ENCODE peak calls at places on chromosome 18, in ten cellular contexts. F is pancreas, N is HFFc6, T is dorsolateral prefrontal cortex, Z is AG09309, X is GM13977, P is kidney epithelial cell, Q is cardiac muscle cell, U is IMR-90, E is progenitor cell of endocrine pancreas. W is an unnamed sample.

GRCh38 chr18:55838841-55839240 is 250.8 kb upstream of the TCF4 start:
- DNase-seq in F (no peak), N (peak), T (no peak), Z (no peak), X (no peak), P (no peak), Q (no peak), U (peak), E (no peak), W (no peak)

GRCh38 chr18:21134895-21135294 is 23.3 kb upstream of the ROCK1 start:
- DNase-seq in F (no peak), N (peak), T (no peak), Z (no peak), X (peak), P (no peak), Q (no peak), U (peak), E (no peak), W (no peak)

GRCh38 chr18:75635096-75635495 is 207.6 kb upstream of the SMIM21 start:
- DNase-seq in F (no peak), N (no peak), T (no peak), Z (no peak), X (no peak), P (no peak), Q (no peak), U (no peak), E (no peak), W (no peak)

GRCh38 chr18:48352051-48352755 is 57.0 kb downstream of the ZBTB7C start:
- DNase-seq in F (no peak), N (no peak), T (no peak), Z (no peak), X (no peak), P (no peak), Q (no peak), U (no peak), E (no peak), W (no peak)

GRCh38 chr18:13284330-13285027 is 65.9 kb downstream of the LDLRAD4 start:
- DNase-seq in F (no peak), N (no peak), T (no peak), Z (no peak), X (no peak), P (no peak), Q (no peak), U (no peak), E (no peak), W (no peak)

GRCh38 chr18:31482051-31482450 is 15.9 kb upstream of the DSG2 start:
- DNase-seq in F (no peak), N (no peak), T (no peak), Z (no peak), X (no peak), P (no peak), Q (no peak), U (no peak), E (no peak), W (no peak)

GRCh38 chr18:56715121-56715520 is 64.0 kb downstream of the WDR7 start:
- DNase-seq in F (no peak), N (no peak), T (no peak), Z (no peak), X (no peak), P (no peak), Q (no peak), U (no peak), E (no peak), W (no peak)

GRCh38 chr18:49274188-49274714 is 186.2 kb downstream of the DYM start:
- DNase-seq in F (no peak), N (no peak), T (no peak), Z (no peak), X (no peak), P (no peak), Q (no peak), U (peak), E (no peak), W (no peak)

GRCh38 chr18:12656671-12657047 is 1.2 kb downstream of the SPIRE1 start:
- DNase-seq in F (no peak), N (no peak), T (no peak), Z (no peak), X (no peak), P (no peak), Q (no peak), U (peak), E (no peak), W (no peak)

GRCh38 chr18:45339819-45340550 is 275.3 kb upstream of the SLC14A2 start:
- DNase-seq in F (no peak), N (no peak), T (no peak), Z (no peak), X (no peak), P (no peak), Q (no peak), U (no peak), E (no peak), W (no peak)

GRCh38 chr18:23824704-23825103 is 135.5 kb downstream of the LAMA3 start:
- DNase-seq in F (no peak), N (peak), T (no peak), Z (no peak), X (no peak), P (no peak), Q (no peak), U (peak), E (no peak), W (no peak)

GRCh38 chr18:56873441-56874140 is 222.4 kb downstream of the WDR7 start:
- DNase-seq in F (no peak), N (no peak), T (no peak), Z (no peak), X (no peak), P (peak), Q (peak), U (no peak), E (no peak), W (no peak)

GRCh38 chr18:41075212-41075611 is 879.8 kb upstream of the PIK3C3 start:
- DNase-seq in F (no peak), N (peak), T (no peak), Z (no peak), X (no peak), P (peak), Q (no peak), U (peak), E (no peak), W (no peak)

GRCh38 chr18:10524507-10525425 is 1.1 kb upstream of the NAPG start:
- DNase-seq in F (no peak), N (no peak), T (no peak), Z (peak), X (no peak), P (peak), Q (no peak), U (peak), E (no peak), W (no peak)

GRCh38 chr18:46676162-46676830 is 19.3 kb upstream of the LOXHD1 start:
- DNase-seq in F (no peak), N (no peak), T (no peak), Z (no peak), X (no peak), P (peak), Q (no peak), U (no peak), E (no peak), W (no peak)

GRCh38 chr18:46167971-46168370 is 63.8 kb downstream of the HAUS1 start:
- DNase-seq in F (no peak), N (no peak), T (no peak), Z (no peak), X (peak), P (no peak), Q (no peak), U (no peak), E (no peak), W (no peak)

DNA sequence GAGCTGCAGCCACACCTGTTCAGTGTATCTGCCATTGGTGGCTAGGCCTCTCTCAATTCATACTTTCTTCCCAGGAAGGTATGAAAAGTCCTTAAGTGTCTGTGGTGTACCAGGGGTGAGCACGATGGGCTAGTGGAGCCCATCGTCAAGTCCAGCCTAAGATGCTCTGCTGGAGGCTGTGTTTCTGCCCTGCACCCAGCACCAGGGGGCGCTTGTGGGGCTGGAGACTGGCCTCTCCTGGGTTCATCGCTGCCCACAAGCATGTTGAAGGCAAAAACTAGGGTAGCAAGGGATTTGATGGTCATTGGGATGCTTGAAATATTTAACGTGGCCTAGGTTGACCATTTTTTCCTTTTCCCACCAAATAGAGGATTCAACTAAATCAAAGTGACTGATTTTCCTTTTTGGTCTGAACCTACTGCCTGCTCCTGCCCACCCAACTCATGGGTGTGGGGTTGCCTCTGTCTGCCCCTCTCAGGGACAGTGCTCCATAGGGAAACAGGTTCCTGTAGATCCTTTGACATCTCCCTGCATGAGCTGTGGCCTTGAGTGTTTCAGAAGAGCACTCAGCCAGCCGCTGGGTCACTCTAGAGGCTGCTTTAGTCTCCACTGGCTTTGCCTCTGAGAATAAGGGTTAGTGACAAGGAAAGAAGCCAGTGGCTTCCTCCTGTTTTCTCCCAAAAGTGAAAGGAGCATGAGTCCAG is 59.0 kb downstream of the TPGS2 start:
- DNase-seq in F (no peak), N (no peak), T (no peak), Z (no peak), X (peak), P (no peak), Q (peak), U (no peak), E (no peak), W (no peak)
- TF ChIP-seq CTCF in F (peak), N (peak), T (peak), Z (peak), X (peak), P (peak), Q (peak), U (peak), E (peak), W (no peak)

GRCh38 chr18:60075477-60075876 is 175.7 kb downstream of the PMAIP1 start:
- DNase-seq in F (no peak), N (no peak), T (no peak), Z (no peak), X (no peak), P (no peak), Q (no peak), U (no peak), E (no peak), W (no peak)
- TF ChIP-seq CTCF in F (no peak), N (peak), T (no peak), Z (no peak), X (no peak), P (no peak), Q (no peak), U (no peak), E (no peak), W (no peak)

GRCh38 chr18:7927119-7927518 is 360.0 kb downstream of the PTPRM start:
- DNase-seq in F (no peak), N (no peak), T (no peak), Z (no peak), X (no peak), P (no peak), Q (peak), U (peak), E (no peak), W (no peak)
- TF ChIP-seq CTCF in F (no peak), N (no peak), T (no peak), Z (no peak), X (no peak), P (no peak), Q (no peak), U (no peak), E (no peak), W (no peak)

DNA sequence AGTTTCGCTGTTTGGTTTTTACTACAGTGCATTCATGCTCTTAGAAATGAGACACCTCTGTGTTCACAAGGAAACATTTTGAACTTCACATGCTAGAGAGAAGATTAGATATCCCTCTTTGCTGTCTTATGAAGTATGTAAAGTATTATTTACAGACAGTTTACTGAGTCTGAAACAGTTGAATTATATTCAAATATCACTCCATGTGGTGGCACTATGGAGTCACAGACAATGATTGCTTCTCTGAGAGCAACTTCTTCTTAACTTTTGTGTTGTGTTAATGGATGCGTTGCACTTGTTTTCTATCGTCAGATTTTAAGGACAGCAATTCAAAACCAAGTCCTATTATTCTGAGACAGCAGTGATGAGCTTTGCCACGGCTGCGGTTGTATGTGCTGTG is 823.6 kb downstream of the GALR1 start:
- DNase-seq in F (no peak), N (no peak), T (no peak), Z (no peak), X (no peak), P (no peak), Q (no peak), U (no peak), E (no peak), W (no peak)
- TF ChIP-seq CTCF in F (no peak), N (no peak), T (peak), Z (no peak), X (no peak), P (no peak), Q (no peak), U (no peak), E (peak), W (no peak)

GRCh38 chr18:24878289-24878688 is 417.9 kb downstream of the HRH4 start:
- DNase-seq in F (no peak), N (peak), T (no peak), Z (peak), X (no peak), P (no peak), Q (peak), U (peak), E (no peak), W (no peak)
- TF ChIP-seq CTCF in F (no peak), N (peak), T (peak), Z (peak), X (peak), P (peak), Q (peak), U (peak), E (peak), W (no peak)

GRCh38 chr18:54316071-54316820 is 41.4 kb downstream of the STARD6 start:
- DNase-seq in F (no peak), N (no peak), T (no peak), Z (no peak), X (no peak), P (no peak), Q (no peak), U (no peak), E (no peak), W (no peak)
- TF ChIP-seq CTCF in F (no peak), N (no peak), T (no peak), Z (no peak), X (no peak), P (no peak), Q (no peak), U (no peak), E (no peak), W (no peak)

DNA sequence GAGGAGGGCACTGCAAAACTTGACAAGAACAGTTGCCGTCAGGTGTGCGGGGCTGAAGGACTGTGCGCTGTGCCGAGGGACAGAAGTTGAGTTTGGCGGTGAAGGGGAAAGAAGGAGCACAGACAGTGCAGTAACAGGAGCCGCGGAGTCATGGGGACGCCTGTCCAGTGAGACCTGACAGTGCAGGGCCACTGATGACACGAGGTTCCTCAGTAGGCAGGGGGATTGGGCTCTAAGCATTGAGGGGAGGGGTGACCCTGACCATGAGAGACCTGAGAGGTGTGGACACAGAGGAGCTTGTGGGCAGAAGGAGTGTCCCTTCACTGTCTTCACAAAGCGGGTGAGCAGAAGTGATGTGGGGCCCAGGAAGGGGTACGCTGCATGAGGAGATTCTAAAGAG is 104.8 kb downstream of the MTCL1 start:
- DNase-seq in F (no peak), N (no peak), T (no peak), Z (no peak), X (no peak), P (no peak), Q (no peak), U (no peak), E (no peak), W (no peak)
- TF ChIP-seq CTCF in F (no peak), N (no peak), T (no peak), Z (no peak), X (no peak), P (no peak), Q (no peak), U (no peak), E (no peak), W (no peak)

GRCh38 chr18:53698907-53699306 is 525.6 kb downstream of the MBD2 start:
- DNase-seq in F (no peak), N (no peak), T (no peak), Z (no peak), X (peak), P (peak), Q (peak), U (no peak), E (peak), W (no peak)
- TF ChIP-seq CTCF in F (no peak), N (peak), T (peak), Z (peak), X (peak), P (peak), Q (peak), U (no peak), E (peak), W (no peak)

GRCh38 chr18:35122586-35123224 is 81.5 kb downstream of the MAPRE2 start:
- DNase-seq in F (no peak), N (no peak), T (peak), Z (no peak), X (peak), P (no peak), Q (peak), U (no peak), E (no peak), W (no peak)
- TF ChIP-seq CTCF in F (no peak), N (no peak), T (peak), Z (no peak), X (peak), P (peak), Q (peak), U (no peak), E (peak), W (no peak)

DNA sequence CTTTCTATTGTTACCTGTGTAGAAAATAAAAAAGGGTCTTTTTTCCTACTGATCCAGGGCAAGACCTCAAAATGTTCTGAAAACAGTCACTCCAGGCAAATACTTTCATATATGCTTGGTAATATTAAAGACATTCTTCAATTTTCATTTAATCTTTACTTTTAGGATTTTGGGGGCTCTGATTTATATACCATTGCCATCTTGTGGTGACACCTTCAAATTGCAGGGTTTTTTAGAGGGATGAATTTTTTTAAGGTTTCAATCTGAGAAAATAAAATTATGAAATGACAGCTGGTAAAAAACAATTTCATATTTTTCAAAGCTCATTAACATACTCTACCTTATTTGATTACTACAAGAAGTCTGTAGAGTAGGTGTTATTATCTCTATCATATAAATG is 26.8 kb downstream of the MAPK4 start:
- DNase-seq in F (no peak), N (no peak), T (no peak), Z (no peak), X (no peak), P (no peak), Q (no peak), U (no peak), E (no peak), W (no peak)
- TF ChIP-seq CTCF in F (no peak), N (peak), T (no peak), Z (no peak), X (no peak), P (peak), Q (peak), U (peak), E (peak), W (no peak)

W was measured in omental fat pad.